ENCODE peak calls at places on chromosomes 12 and 14, in six cellular contexts. I is PC-9, L is GM23248, Y is MM.1S, M is Karpas-422, H is HCT116. B is an unnamed sample.

GRCh38 chr14:31395119-31395518 is 25.2 kb downstream of the HEATR5A start:
- DNase-seq in I (no peak), H (no peak), Y (no peak), L (no peak), M (no peak), B (no peak)

GRCh38 chr14:105180598-105181528 is at the start of gene NUDT14:
- DNase-seq in Y (peak; percentile 58), M (peak; percentile 86), L (peak; percentile 86), I (peak; percentile 51), H (peak; percentile 46), B (peak; percentile 84)

GRCh38 chr14:100142073-100143040 is 17.1 kb downstream of the DEGS2 start:
- DNase-seq in Y (no peak), H (no peak), I (peak; percentile 86), M (no peak), L (no peak), B (no peak)

GRCh38 chr14:52325126-52325525 is 11.0 kb downstream of the PTGER2 start:
- DNase-seq in I (no peak), H (no peak), M (peak; percentile 85), Y (no peak), L (peak; percentile 74), B (peak; percentile 72)

GRCh38 chr12:57797938-57798337 is 15.4 kb downstream of the TSFM start:
- DNase-seq in Y (no peak), H (no peak), M (no peak), I (no peak), L (no peak), B (no peak)

GRCh38 chr12:129610601-129611120 is 293.2 kb downstream of the TMEM132D start:
- DNase-seq in I (no peak), H (no peak), Y (no peak), L (no peak), M (no peak), B (no peak)

GRCh38 chr14:81350344-81351096 is 49.6 kb downstream of the STON2 start:
- DNase-seq in L (no peak), M (no peak), H (no peak), I (no peak), Y (no peak), B (no peak)

GRCh38 chr12:39595923-39596322 is 23.7 kb downstream of the ABCD2 start:
- DNase-seq in H (no peak), I (no peak), Y (no peak), L (no peak), M (no peak), B (no peak)

GRCh38 chr12:48940181-48940580 is 14.9 kb upstream of the FKBP11 start:
- DNase-seq in L (peak; percentile 63), Y (no peak), M (no peak), H (no peak), I (no peak), B (no peak)

GRCh38 chr14:81313775-81314429 is 86.2 kb downstream of the STON2 start:
- DNase-seq in M (no peak), H (no peak), I (no peak), L (no peak), Y (no peak), B (no peak)

GRCh38 chr12:114245555-114245954 is 160.4 kb downstream of the TBX5 start:
- DNase-seq in L (peak; percentile 73), M (peak; percentile 45), H (no peak), I (no peak), Y (no peak), B (no peak)

GRCh38 chr14:91875515-91876286 is 8.4 kb upstream of the TC2N start:
- DNase-seq in Y (no peak), M (no peak), I (no peak), L (no peak), H (no peak), B (no peak)

GRCh38 chr14:33393155-33393894 is 454.6 kb downstream of the NPAS3 start:
- DNase-seq in I (no peak), Y (no peak), M (no peak), L (no peak), H (no peak), B (no peak)

GRCh38 chr12:102765736-102766135 is 151.3 kb downstream of the PAH start:
- DNase-seq in H (no peak), Y (no peak), I (no peak), L (no peak), M (no peak), B (no peak)

GRCh38 chr14:64147126-64147790 is 146.9 kb downstream of the ESR2 start:
- DNase-seq in L (no peak), I (no peak), M (no peak), H (no peak), Y (no peak), B (no peak)

GRCh38 chr12:124273630-124274029 is 21.3 kb upstream of the RFLNA start:
- DNase-seq in H (peak; percentile 79), Y (no peak), I (no peak), M (peak; percentile 66), L (peak; percentile 50), B (peak; percentile 22)

GRCh38 chr14:64186231-64187129 is 107.7 kb downstream of the ESR2 start:
- DNase-seq in H (no peak), L (no peak), Y (no peak), I (no peak), M (no peak), B (no peak)

GRCh38 chr12:125403145-125403789 is 338.0 kb downstream of the AACS start:
- DNase-seq in M (peak; percentile 91), Y (no peak), H (peak; percentile 44), I (no peak), L (peak; percentile 37), B (peak; percentile 81)

GRCh38 chr12:50082644-50083043 is 2.5 kb upstream of the SMARCD1 start:
- DNase-seq in L (no peak), Y (no peak), H (no peak), M (no peak), I (no peak), B (no peak)

GRCh38 chr12:27602516-27602915 is 78.5 kb downstream of the PPFIBP1 start:
- DNase-seq in H (no peak), L (no peak), Y (no peak), I (peak; percentile 43), M (no peak), B (no peak)

GRCh38 chr14:98458702-98459101 is 813.3 kb downstream of the BCL11B start:
- DNase-seq in M (no peak), L (no peak), Y (no peak), H (no peak), I (no peak), B (no peak)
- H3K9me2 ChIP-seq in M (no peaks in the 10 kb centered on the region), L (no peaks in the 10 kb centered on the region), Y (no peaks in the 10 kb centered on the region), H (no peaks in the 10 kb centered on the region), I (no peaks in the 10 kb centered on the region), B (no peaks in the 10 kb centered on the region)

GRCh38 chr12:110304061-110304551 is 23.1 kb downstream of the ATP2A2 start:
- DNase-seq in H (no peak), L (peak; percentile 64), I (no peak), M (no peak), Y (no peak), B (no peak)
- H3K9me2 ChIP-seq in H (no peaks in the 10 kb centered on the region), L (no peaks in the 10 kb centered on the region), I (no peaks in the 10 kb centered on the region), M (no peaks in the 10 kb centered on the region), Y (no peaks in the 10 kb centered on the region), B (no peaks in the 10 kb centered on the region)

GRCh38 chr14:55348766-55349453 is 62.7 kb downstream of the ATG14 start:
- DNase-seq in Y (no peak), I (no peak), H (no peak), M (peak; percentile 66), L (no peak), B (peak; percentile 31)

GRCh38 chr14:55347040-55347439 is 64.6 kb downstream of the ATG14 start:
- DNase-seq in H (no peak), Y (no peak), L (no peak), M (no peak), I (no peak), B (no peak)

GRCh38 chr14:55351111-55351510 is 60.5 kb downstream of the ATG14 start:
- DNase-seq in H (no peak), L (no peak), Y (no peak), M (no peak), I (no peak), B (no peak)

GRCh38 chr14:55350461-55350860 is 61.2 kb downstream of the ATG14 start:
- DNase-seq in Y (no peak), I (no peak), M (no peak), H (no peak), L (no peak), B (no peak)

GRCh38 chr14:55349565-55349964 is 62.1 kb downstream of the ATG14 start:
- DNase-seq in M (no peak), H (no peak), I (no peak), L (no peak), Y (no peak), B (peak; percentile 29)
- H3K9me2 ChIP-seq in M (no peaks in the 10 kb centered on the region), H (no peaks in the 10 kb centered on the region), I (no peaks in the 10 kb centered on the region), L (no peaks in the 10 kb centered on the region), Y (no peaks in the 10 kb centered on the region), B (no peaks in the 10 kb centered on the region)

GRCh38 chr12:104636496-104636895 is 179.7 kb downstream of the CHST11 start:
- DNase-seq in M (no peak), L (no peak), I (no peak), Y (no peak), H (no peak), B (no peak)

GRCh38 chr12:104637616-104638015 is 180.9 kb downstream of the CHST11 start:
- DNase-seq in H (no peak), Y (no peak), I (no peak), M (no peak), L (no peak), B (no peak)

GRCh38 chr12:104634852-104635251 is 178.1 kb downstream of the CHST11 start:
- DNase-seq in Y (no peak), H (no peak), L (no peak), I (no peak), M (no peak), B (no peak)

GRCh38 chr12:104634044-104634443 is 177.3 kb downstream of the CHST11 start:
- DNase-seq in Y (no peak), M (no peak), H (no peak), I (no peak), L (no peak), B (no peak)

DNA sequence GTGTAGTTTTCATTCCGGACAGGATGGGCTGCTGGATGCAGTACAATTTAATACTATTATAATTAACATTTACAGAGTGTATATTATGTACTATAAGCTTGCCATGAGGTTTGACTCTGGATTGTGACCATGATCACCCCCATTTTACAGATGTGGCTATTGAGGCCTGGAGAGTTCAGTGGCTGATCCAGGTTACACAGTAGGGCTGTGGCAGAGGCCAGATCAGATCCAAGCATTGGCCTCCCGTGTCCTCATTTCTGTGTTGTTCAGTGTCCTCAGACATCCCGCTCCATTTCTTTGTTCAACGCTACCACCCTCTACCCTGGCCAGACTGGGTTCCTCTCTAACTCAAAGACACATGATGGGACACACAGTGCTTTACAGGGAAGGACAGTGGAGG is 179.2 kb downstream of the CHST11 start:
- DNase-seq in L (no peak), I (no peak), H (no peak), Y (no peak), M (no peak), B (no peak)
- H3K9me2 ChIP-seq in L (no peaks in the 10 kb centered on the region), I (no peaks in the 10 kb centered on the region), H (no peaks in the 10 kb centered on the region), Y (no peaks in the 10 kb centered on the region), M (no peaks in the 10 kb centered on the region), B (no peaks in the 10 kb centered on the region)

GRCh38 chr14:22629357-22629756 is 14.8 kb downstream of the OR6J1 start:
- DNase-seq in H (no peak), L (no peak), Y (no peak), I (no peak), M (no peak), B (no peak)
- H3K9me2 ChIP-seq in H (no peaks in the 10 kb centered on the region), L (no peaks in the 10 kb centered on the region), Y (no peaks in the 10 kb centered on the region), I (no peaks in the 10 kb centered on the region), M (no peaks in the 10 kb centered on the region), B (no peaks in the 10 kb centered on the region)

GRCh38 chr12:93430280-93430679 is 11.5 kb downstream of the UBE2N start:
- DNase-seq in H (no peak), Y (no peak), I (no peak), M (no peak), L (no peak), B (no peak)
- H3K9me2 ChIP-seq in H (no peaks in the 10 kb centered on the region), Y (no peaks in the 10 kb centered on the region), I (no peaks in the 10 kb centered on the region), M (no peaks in the 10 kb centered on the region), L (no peaks in the 10 kb centered on the region), B (no peaks in the 10 kb centered on the region)

GRCh38 chr12:122961551-122962329 is 4.5 kb downstream of the ABCB9 start:
- DNase-seq in L (peak; percentile 35), H (no peak), Y (no peak), M (no peak), I (peak; percentile 76), B (no peak)
- H3K9me2 ChIP-seq in L (no peaks in the 10 kb centered on the region), H (no peaks in the 10 kb centered on the region), Y (no peaks in the 10 kb centered on the region), M (no peaks in the 10 kb centered on the region), I (no peaks in the 10 kb centered on the region), B (no peaks in the 10 kb centered on the region)